ENCODE peak calls at places on chromosomes 13 and 19, in five cellular contexts. H, N, J, U and S are unnamed samples.

GRCh38 chr13:106349080-106349841 is 186.2 kb downstream of the EFNB2 start:
- DNase-seq in N (no peak), J (no peak), U (peak; percentile 69), H (no peak), S (no peak)

GRCh38 chr13:103539265-103539664 is 473.0 kb upstream of the SLC10A2 start:
- DNase-seq in H (peak; percentile 9), N (no peak), U (no peak), J (no peak), S (peak; percentile 67)

GRCh38 chr19:1468274-1469199 is 10.5 kb downstream of the C19orf25 start:
- DNase-seq in U (no peak), J (peak; percentile 61), H (no peak), N (no peak), S (peak; percentile 55)

GRCh38 chr19:642755-643727 is 3.4 kb downstream of the FGF22 start:
- DNase-seq in J (no peak), U (no peak), N (no peak), H (no peak), S (no peak)

GRCh38 chr19:49222528-49222927 is 64.9 kb downstream of the TRPM4 start:
- DNase-seq in U (no peak), H (no peak), J (no peak), N (no peak), S (no peak)

GRCh38 chr13:110454227-110454859 is 107.2 kb downstream of the RAB20 start:
- DNase-seq in N (no peak), J (no peak), U (no peak), H (no peak), S (no peak)

GRCh38 chr13:73698859-73699258 is 435.3 kb downstream of the KLF12 start:
- DNase-seq in H (no peak), J (peak; percentile 32), U (no peak), N (no peak), S (no peak)

GRCh38 chr19:35240322-35240721 is 8.5 kb upstream of the LSR start:
- DNase-seq in N (no peak), H (no peak), U (peak; percentile 11), J (no peak), S (no peak)

GRCh38 chr13:64718116-64718515 is 2512.0 kb downstream of the PCDH9 start:
- DNase-seq in N (no peak), H (no peak), J (no peak), U (no peak), S (no peak)

GRCh38 chr19:17323973-17324327 is 10.7 kb downstream of the ANO8 start:
- DNase-seq in N (no peak), J (no peak), H (no peak), U (no peak), S (no peak)

GRCh38 chr19:1757468-1758230 is 4.3 kb downstream of the ONECUT3 start:
- DNase-seq in H (no peak), J (no peak), N (no peak), U (no peak), S (no peak)

GRCh38 chr19:13056052-13056660 is 46.5 kb downstream of the LYL1 start:
- DNase-seq in J (peak; percentile 74), N (peak; percentile 79), H (no peak), U (peak; percentile 61), S (no peak)

GRCh38 chr13:76677047-76677446 is 209.2 kb downstream of the KCTD12 start:
- DNase-seq in J (peak; percentile 79), N (peak; percentile 19), U (no peak), H (no peak), S (peak; percentile 33)

GRCh38 chr13:99388334-99388923 is 81.2 kb upstream of the GPR183 start:
- DNase-seq in H (no peak), U (no peak), J (no peak), N (no peak), S (no peak)

GRCh38 chr13:111143875-111144540 is 28.9 kb downstream of the ARHGEF7 start:
- DNase-seq in U (no peak), J (peak; percentile 17), N (no peak), H (no peak), S (no peak)

GRCh38 chr13:70162141-70162540 is 53.9 kb upstream of the KLHL1 start:
- DNase-seq in N (no peak), H (no peak), U (no peak), J (no peak), S (no peak)

GRCh38 chr19:32676186-32676894 is 692 bp downstream of the RGS9BP start:
- DNase-seq in U (no peak), H (no peak), N (no peak), J (no peak), S (peak; percentile 42)

GRCh38 chr13:34816118-34816517 is 126.0 kb upstream of the NBEA start:
- DNase-seq in H (no peak), N (no peak), J (no peak), U (no peak), S (no peak)

GRCh38 chr19:19033426-19034203 is at the start of the genes ARMC6 and SUGP2:
- DNase-seq in H (peak; percentile 82), U (peak; percentile 89), N (peak; percentile 68), J (peak; percentile 86), S (peak; percentile 88)

GRCh38 chr13:51935326-51936171 is 73.8 kb downstream of the CCDC70 start:
- DNase-seq in N (no peak), J (peak; percentile 8), U (peak; percentile 54), H (no peak), S (no peak)

GRCh38 chr13:30382836-30383525 is 39.3 kb upstream of the UBE2L5 start:
- DNase-seq in N (no peak), J (no peak), U (peak; percentile 25), H (no peak), S (no peak)

GRCh38 chr19:50465986-50466771 is 10.1 kb upstream of the EMC10 start:
- DNase-seq in U (peak; percentile 69), J (no peak), H (peak; percentile 59), N (no peak), S (peak; percentile 71)

GRCh38 chr13:20191902-20192469 is 752 bp downstream of the GJB2 start:
- DNase-seq in J (no peak), H (no peak), N (no peak), U (peak; percentile 66), S (no peak)

GRCh38 chr19:8657869-8658268 is 27.4 kb downstream of the NFILZ start:
- DNase-seq in J (no peak), H (no peak), U (no peak), N (no peak), S (no peak)

GRCh38 chr19:24004166-24004565 is 82.8 kb upstream of the ZNF254 start:
- DNase-seq in U (no peak), N (no peak), J (no peak), H (no peak), S (no peak)

GRCh38 chr19:49453757-49454248 is 778 bp downstream of the ALDH16A1 start:
- DNase-seq in H (no peak), U (no peak), J (no peak), N (no peak), S (no peak)

GRCh38 chr19:47541507-47541906 is 26.6 kb upstream of the NAPA start:
- DNase-seq in H (no peak), N (no peak), J (no peak), U (no peak), S (no peak)

GRCh38 chr19:45130888-45131615 is 29.7 kb downstream of the NKPD1 start:
- DNase-seq in J (no peak), H (no peak), N (no peak), U (no peak), S (no peak)
- TF ChIP-seq CTCF in J (no peak), H (peak; percentile 54), N (no peak), U (no peak), S (no peak)

GRCh38 chr19:29084266-29084665 is 128.7 kb downstream of the UQCRFS1 start:
- DNase-seq in J (peak; percentile 10), U (no peak), N (no peak), H (peak; percentile 28), S (peak; percentile 51)
- TF ChIP-seq CTCF in J (peak; percentile 37), U (no peak), N (no peak), H (peak; percentile 49), S (peak; percentile 64)

DNA sequence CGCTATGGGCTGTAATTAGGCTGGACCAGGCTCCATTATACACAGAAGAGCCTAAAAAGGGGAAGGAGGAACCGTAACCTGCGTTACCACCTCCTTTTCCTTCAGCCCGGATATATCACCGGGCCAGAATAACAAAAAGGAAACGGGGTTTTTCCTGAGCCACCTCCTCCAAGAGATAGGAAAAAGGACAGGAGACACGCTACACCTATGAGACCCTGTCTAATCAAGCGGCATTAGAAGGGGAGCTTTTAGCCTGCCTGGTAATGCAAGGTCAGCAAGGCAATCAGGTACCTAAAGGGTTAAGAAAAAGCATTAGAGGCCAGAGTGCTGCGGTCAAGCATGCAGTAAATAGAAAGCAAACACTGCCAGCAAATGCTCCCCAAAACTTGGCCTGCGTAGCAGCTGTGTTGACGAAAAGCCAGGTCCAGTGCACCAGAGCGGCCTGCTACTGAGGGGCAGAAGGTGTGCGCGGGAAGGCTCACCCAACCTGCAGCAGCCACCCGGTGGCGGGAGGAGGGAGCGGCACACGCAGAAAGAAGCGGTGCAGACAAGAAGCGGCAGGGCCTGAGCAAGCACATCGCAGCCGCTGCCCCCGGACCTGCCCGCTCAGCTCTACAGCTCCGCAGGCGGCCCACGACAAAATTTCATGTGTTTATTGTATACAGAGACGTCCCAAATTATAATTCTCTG is 1466.1 kb downstream of the UQCRFS1 start:
- DNase-seq in H (peak; percentile 5), U (peak; percentile 21), N (peak; percentile 9), J (peak; percentile 5), S (peak; percentile 52)
- TF ChIP-seq CTCF in H (peak; percentile 32), U (no peak), N (no peak), J (peak; percentile 18), S (no peak)

DNA sequence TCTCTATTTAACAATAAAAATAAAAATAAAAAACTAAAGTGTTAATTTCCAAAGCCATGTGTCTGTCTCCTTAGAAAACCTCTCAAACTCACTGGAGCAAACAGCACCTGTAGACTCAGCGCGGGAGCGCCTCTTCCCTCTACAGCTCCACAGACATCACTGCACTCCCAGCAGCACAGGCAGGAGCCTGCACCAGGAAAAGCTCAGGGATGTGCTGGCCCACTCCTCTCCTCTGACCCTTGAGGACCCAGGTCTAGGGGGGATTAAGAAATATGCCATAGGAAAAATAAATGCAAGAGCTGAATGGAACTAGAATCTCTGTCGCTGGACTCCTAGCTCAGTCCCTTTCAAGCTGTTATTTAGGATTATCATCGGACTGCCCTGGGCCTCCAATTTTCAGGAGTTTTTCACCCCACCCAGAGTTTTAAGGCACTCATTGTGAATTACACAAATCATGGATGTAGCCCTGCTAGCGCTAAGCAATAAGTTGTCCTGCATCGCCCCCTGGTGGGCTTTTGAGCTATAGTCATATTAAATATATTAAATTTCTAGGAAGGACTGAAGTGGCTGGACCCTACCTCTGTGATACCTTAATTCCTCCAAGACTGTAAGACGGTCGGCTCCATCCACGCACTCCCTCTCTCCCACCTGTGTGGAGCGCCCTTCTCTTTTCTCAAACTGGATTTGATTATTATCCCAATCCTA is 333.9 kb downstream of the UQCRFS1 start:
- DNase-seq in J (peak; percentile 86), U (peak; percentile 58), N (peak; percentile 35), H (peak; percentile 68), S (peak; percentile 81)
- TF ChIP-seq CTCF in J (peak; percentile 44), U (peak; percentile 68), N (no peak), H (peak; percentile 90), S (peak; percentile 85)